ENCODE peak calls at places on chromosomes 11 and 22, in seven cellular contexts. T is ovary, A is GM23248, G is right cardiac atrium, Y is colonic mucosa, N is A549, S is SK-N-SH. M is an unnamed sample.

GRCh38 chr11:77113382-77114088 is 10.9 kb downstream of the OMP start:
- DNase-seq in T (no peak), A (peak; percentile 62), G (peak; percentile 38), Y (no peak), N (peak; percentile 52), S (peak; percentile 74), M (peak; percentile 61)

GRCh38 chr11:47565340-47566165 is at the start of gene PTPMT1:
- DNase-seq in T (peak; percentile 74), A (peak; percentile 92), G (peak; percentile 91), Y (peak; percentile 70), N (peak; percentile 70), S (peak; percentile 94), M (peak; percentile 79)

GRCh38 chr11:46295312-46295995 is 18.0 kb downstream of the CREB3L1 start:
- DNase-seq in T (peak; percentile 85), A (peak; percentile 93), G (peak; percentile 92), Y (no peak), N (no peak), S (peak; percentile 99), M (peak; percentile 85)

GRCh38 chr11:73652046-73652730 is 5.8 kb downstream of the PLEKHB1 start:
- DNase-seq in T (no peak), A (no peak), G (no peak), Y (peak; percentile 29), N (no peak), S (no peak), M (no peak)

GRCh38 chr22:32991353-32992115 is 66.6 kb downstream of the SYN3 start:
- DNase-seq in T (no peak), A (peak; percentile 53), G (peak; percentile 66), Y (no peak), N (no peak), S (peak; percentile 49), M (no peak)

GRCh38 chr22:24350627-24351026 is 76.8 kb upstream of the ADORA2A start:
- DNase-seq in T (no peak), A (no peak), G (no peak), Y (no peak), N (no peak), S (no peak), M (no peak)

GRCh38 chr11:126476977-126477376 is 121.5 kb downstream of the ST3GAL4 start:
- DNase-seq in T (no peak), A (no peak), G (peak; percentile 20), Y (no peak), N (no peak), S (no peak), M (no peak)

GRCh38 chr11:108766596-108767173 is 101.8 kb downstream of the DDX10 start:
- DNase-seq in T (no peak), A (no peak), G (no peak), Y (no peak), N (no peak), S (no peak), M (peak; percentile 33)

GRCh38 chr11:8933931-8934330 is 1.2 kb upstream of the C11orf16 start:
- DNase-seq in T (no peak), A (no peak), G (no peak), Y (no peak), N (no peak), S (no peak), M (no peak)

GRCh38 chr11:107741044-107741823 is 29.4 kb upstream of the SLN start:
- DNase-seq in T (no peak), A (peak; percentile 56), G (no peak), Y (no peak), N (peak; percentile 18), S (peak; percentile 33), M (peak; percentile 55)

GRCh38 chr11:118435233-118435892 is 929 bp upstream of the KMT2A start:
- DNase-seq in T (peak; percentile 65), A (peak; percentile 64), G (peak; percentile 80), Y (peak; percentile 63), N (peak; percentile 37), S (peak; percentile 83), M (peak; percentile 89)

GRCh38 chr11:115290479-115291390 is 213.5 kb downstream of the CADM1 start:
- DNase-seq in T (no peak), A (no peak), G (no peak), Y (no peak), N (no peak), S (peak; percentile 67), M (no peak)

GRCh38 chr11:126317681-126318641 is 14.1 kb downstream of the DCPS start:
- DNase-seq in T (peak; percentile 82), A (peak; percentile 87), G (peak; percentile 91), Y (peak; percentile 46), N (no peak), S (peak; percentile 34), M (peak; percentile 82)

GRCh38 chr11:73270089-73270854 is 1.9 kb upstream of the P2RY6 start:
- DNase-seq in T (no peak), A (no peak), G (no peak), Y (no peak), N (no peak), S (no peak), M (no peak)

GRCh38 chr11:77752518-77752917 is 68.0 kb downstream of the RSF1 start:
- DNase-seq in T (no peak), A (peak; percentile 50), G (no peak), Y (no peak), N (no peak), S (no peak), M (no peak)

GRCh38 chr11:104522650-104523049 is 358.7 kb upstream of the PDGFD start:
- DNase-seq in T (no peak), A (no peak), G (no peak), Y (no peak), N (no peak), S (peak; percentile 25), M (no peak)

GRCh38 chr11:27347949-27348879 is 14.8 kb downstream of the CCDC34 start:
- DNase-seq in T (no peak), A (no peak), G (no peak), Y (no peak), N (peak; percentile 61), S (no peak), M (no peak)

GRCh38 chr22:10741210-10741609 is 4786.8 kb upstream of the OR11H1 start:
- DNase-seq in T (no peak), A (no peak), G (peak; percentile 65), Y (no peak), N (no peak), S (peak; percentile 24), M (no peak)

GRCh38 chr11:110948112-110948511 is 235.9 kb upstream of the ARHGAP20 start:
- DNase-seq in T (no peak), A (peak; percentile 62), G (no peak), Y (no peak), N (no peak), S (no peak), M (no peak)

GRCh38 chr11:94866936-94867795 is 99.0 kb downstream of the AMOTL1 start:
- DNase-seq in T (no peak), A (no peak), G (no peak), Y (no peak), N (no peak), S (no peak), M (no peak)

GRCh38 chr11:94877446-94878200 is 95.7 kb downstream of the CWC15 start:
- DNase-seq in T (no peak), A (no peak), G (no peak), Y (no peak), N (no peak), S (no peak), M (no peak)

GRCh38 chr22:42174062-42174461 is 43.5 kb upstream of the CYP2D6 start:
- DNase-seq in T (no peak), A (no peak), G (no peak), Y (no peak), N (no peak), S (no peak), M (no peak)

GRCh38 chr22:42171417-42171816 is 40.8 kb upstream of the CYP2D6 start:
- DNase-seq in T (no peak), A (no peak), G (no peak), Y (no peak), N (no peak), S (no peak), M (no peak)

GRCh38 chr22:42172385-42173172 is 42.0 kb upstream of the CYP2D6 start:
- DNase-seq in T (no peak), A (peak; percentile 38), G (no peak), Y (peak; percentile 46), N (no peak), S (peak; percentile 56), M (no peak)

GRCh38 chr22:42171946-42172345 is 41.3 kb upstream of the CYP2D6 start:
- DNase-seq in T (no peak), A (no peak), G (no peak), Y (no peak), N (no peak), S (no peak), M (no peak)

GRCh38 chr22:42173183-42173926 is 42.7 kb upstream of the CYP2D6 start:
- DNase-seq in T (no peak), A (no peak), G (no peak), Y (no peak), N (no peak), S (no peak), M (no peak)
- H3K4me1 ChIP-seq in T (no peaks in the 10 kb centered on the region), A (peaks cover 7% of the 10 kb centered on the region), G (peaks cover 2% of the 10 kb centered on the region), Y (peaks cover 11% of the 10 kb centered on the region), N (peaks cover 29% of the 10 kb centered on the region), S (peaks cover 23% of the 10 kb centered on the region), M (peaks cover 21% of the 10 kb centered on the region)

GRCh38 chr11:102319544-102319943 is 2.3 kb downstream of the BIRC3 start:
- DNase-seq in T (no peak), A (no peak), G (no peak), Y (no peak), N (no peak), S (no peak), M (no peak)
- H3K27ac ChIP-seq in T (no peak overlapping the region), A (no peak overlapping the region), G (peak overlapping the region; percentile 56), Y (no peak overlapping the region), N (peak overlapping the region; percentile 91), S (no peak overlapping the region), M (no peak overlapping the region)

DNA sequence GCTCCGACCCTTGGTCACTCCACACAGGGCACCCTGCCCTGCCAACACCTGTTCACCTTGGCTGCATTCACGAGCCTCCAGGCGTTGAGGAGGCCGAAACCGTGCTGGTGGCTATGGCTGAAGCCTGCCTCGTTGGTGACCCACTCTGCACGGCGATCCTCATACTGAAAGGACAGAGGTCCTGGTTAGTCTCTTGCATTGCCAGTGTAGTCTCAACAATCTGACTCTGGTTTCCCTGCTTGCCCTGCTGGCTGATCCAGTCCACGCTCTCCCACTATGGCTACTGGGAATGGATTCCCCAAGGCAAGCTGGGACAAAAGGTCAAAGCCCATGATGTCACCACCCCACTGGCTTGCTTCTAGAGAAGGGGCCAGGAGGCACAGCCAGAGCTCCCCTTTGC is 12.9 kb downstream of the PCSK7 start:
- DNase-seq in T (peak; percentile 40), A (no peak), G (peak; percentile 69), Y (no peak), N (no peak), S (no peak), M (no peak)
- H3K4me1 ChIP-seq in T (peaks cover 44% of the 10 kb centered on the region), A (peaks cover 6% of the 10 kb centered on the region), G (peaks cover 34% of the 10 kb centered on the region), Y (peaks cover 20% of the 10 kb centered on the region), N (peaks cover 4% of the 10 kb centered on the region), S (peaks cover 2% of the 10 kb centered on the region), M (peaks cover 20% of the 10 kb centered on the region)

DNA sequence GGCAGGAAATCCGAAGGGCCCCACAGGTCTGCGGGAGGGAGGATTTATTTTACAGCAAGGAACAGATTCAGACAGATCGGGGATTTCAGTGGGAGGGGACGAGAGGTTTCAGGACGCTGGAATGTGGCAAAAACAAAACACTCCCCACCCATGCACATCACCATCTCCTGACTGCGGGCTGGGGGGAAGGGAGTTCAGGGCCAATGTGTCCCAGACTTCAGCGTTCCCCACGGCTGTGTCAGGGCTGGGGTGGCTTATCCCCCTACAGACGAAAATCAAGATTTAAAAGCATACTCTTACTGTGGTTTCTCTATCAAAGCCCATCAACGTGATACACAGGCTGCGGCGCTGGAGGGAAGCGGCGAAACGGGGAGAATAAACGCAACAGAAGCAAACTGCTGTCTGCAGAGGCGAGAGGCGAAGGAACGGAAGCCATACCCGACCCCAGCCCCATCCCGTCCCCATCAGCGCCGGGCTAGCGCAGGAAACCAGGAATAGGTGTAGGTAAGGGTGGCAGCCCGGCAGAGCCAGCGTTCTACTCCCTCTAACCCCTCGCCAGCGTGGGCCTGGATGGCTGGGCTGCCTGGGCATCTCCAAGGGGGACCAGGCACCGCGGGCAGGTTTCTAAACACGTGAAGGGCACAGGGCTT is 2.7 kb downstream of the TENM4 start:
- DNase-seq in T (peak; percentile 58), A (peak; percentile 38), G (peak; percentile 60), Y (peak; percentile 18), N (no peak), S (peak; percentile 67), M (peak; percentile 27)
- H3K27ac ChIP-seq in T (peak overlapping the region; percentile 70), A (no peak overlapping the region), G (no peak overlapping the region), Y (no peak overlapping the region), N (no peak overlapping the region), S (peak overlapping the region; percentile 91), M (no peak overlapping the region)

M was measured in cardiac muscle cell.